ENCODE peak calls at places on chromosome 12, in four cellular contexts. U is SK-N-SH, S is HepG2, C is K562. P is an unnamed sample.

GRCh38 chr12:105228494-105228893 is 7.5 kb downstream of the APPL2 start:
- DNase-seq in U (no peak), C (no peak), S (no peak), P (no peak)

GRCh38 chr12:28443337-28443736 is 253.1 kb downstream of the CCDC91 start:
- DNase-seq in C (no peak), S (no peak), U (no peak), P (no peak)

GRCh38 chr12:92147491-92147890 is 1.8 kb upstream of the BTG1 start:
- DNase-seq in U (no peak), S (no peak), C (peak; percentile 34), P (no peak)

GRCh38 chr12:52461693-52462092 is 9.7 kb upstream of the KRT6B start:
- DNase-seq in S (no peak), U (no peak), C (no peak), P (no peak)

GRCh38 chr12:120225200-120225558 is 24.3 kb upstream of the RPLP0 start:
- DNase-seq in C (peak; percentile 36), S (no peak), U (no peak), P (peak; percentile 62)

GRCh38 chr12:100539209-100539608 is 34.3 kb upstream of the GAS2L3 start:
- DNase-seq in U (no peak), S (no peak), C (peak; percentile 32), P (no peak)

GRCh38 chr12:9701380-9702154 is 31.3 kb downstream of the CLECL1 start:
- DNase-seq in C (no peak), U (no peak), S (no peak), P (no peak)

GRCh38 chr12:48631071-48631470 is 51.0 kb downstream of the KANSL2 start:
- DNase-seq in C (no peak), U (no peak), S (no peak), P (no peak)

GRCh38 chr12:40692617-40693502 is 621 bp downstream of the CNTN1 start:
- DNase-seq in S (no peak), U (peak; percentile 66), C (no peak), P (peak; percentile 33)

GRCh38 chr12:127025545-127025944 is 1241.4 kb upstream of the TMEM132C start:
- DNase-seq in C (peak; percentile 11), U (no peak), S (no peak), P (no peak)

DNA sequence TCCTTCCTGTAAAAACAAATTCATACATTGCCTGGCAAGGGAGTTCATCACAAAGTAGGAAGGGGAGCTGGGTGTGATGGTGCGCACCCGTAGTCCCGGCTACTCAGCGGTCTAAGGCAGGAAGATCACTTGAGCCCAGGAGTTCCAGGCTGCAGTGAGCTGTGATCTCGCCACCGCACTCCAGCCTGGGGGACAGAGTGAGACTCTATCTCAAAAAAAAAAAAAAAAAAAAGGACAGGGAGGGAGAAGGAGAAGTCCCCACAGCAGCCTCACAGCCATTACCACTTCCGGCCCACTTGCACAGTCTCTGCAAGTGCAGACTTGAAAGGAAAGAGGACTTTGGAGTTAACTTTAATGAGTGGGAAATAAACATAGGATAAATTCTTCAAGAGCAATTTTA is 121.0 kb downstream of the FBXL14 start:
- DNase-seq in S (no peak), C (no peak), U (no peak), P (no peak)
- TF ChIP-seq FOXM1 in S (no peak), C (no peak), U (no peak), P (no peak)

DNA sequence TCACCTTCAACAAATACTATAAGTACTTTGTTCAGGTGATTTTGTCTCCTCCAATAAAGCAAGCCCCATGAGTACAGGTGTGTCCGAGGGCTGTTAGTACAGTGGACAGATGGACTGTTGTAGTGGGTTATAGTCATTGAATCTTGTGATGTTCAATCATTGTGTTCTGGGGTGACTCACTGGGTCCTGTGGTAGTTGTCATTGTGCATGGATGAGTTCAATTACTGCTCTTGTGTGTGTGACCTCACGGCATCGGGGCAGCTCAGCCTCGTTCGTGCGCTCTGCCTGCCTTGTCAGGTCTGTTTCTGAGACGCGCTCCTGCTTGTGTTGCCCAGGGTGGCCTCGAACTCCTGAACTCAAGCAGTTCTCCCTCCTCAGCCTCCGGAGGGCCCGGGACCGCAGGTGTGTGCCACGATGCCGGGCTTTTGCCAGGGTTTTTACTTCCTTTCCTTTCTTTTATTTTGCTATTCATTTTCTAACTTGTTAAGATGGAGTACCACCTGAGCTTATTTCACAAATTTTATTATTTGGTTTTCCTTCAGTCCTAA is 72.2 kb downstream of the DDX51 start:
- DNase-seq in C (no peak), U (no peak), S (no peak), P (no peak)
- TF ChIP-seq FOXM1 in C (no peak), U (no peak), S (no peak), P (no peak)

DNA sequence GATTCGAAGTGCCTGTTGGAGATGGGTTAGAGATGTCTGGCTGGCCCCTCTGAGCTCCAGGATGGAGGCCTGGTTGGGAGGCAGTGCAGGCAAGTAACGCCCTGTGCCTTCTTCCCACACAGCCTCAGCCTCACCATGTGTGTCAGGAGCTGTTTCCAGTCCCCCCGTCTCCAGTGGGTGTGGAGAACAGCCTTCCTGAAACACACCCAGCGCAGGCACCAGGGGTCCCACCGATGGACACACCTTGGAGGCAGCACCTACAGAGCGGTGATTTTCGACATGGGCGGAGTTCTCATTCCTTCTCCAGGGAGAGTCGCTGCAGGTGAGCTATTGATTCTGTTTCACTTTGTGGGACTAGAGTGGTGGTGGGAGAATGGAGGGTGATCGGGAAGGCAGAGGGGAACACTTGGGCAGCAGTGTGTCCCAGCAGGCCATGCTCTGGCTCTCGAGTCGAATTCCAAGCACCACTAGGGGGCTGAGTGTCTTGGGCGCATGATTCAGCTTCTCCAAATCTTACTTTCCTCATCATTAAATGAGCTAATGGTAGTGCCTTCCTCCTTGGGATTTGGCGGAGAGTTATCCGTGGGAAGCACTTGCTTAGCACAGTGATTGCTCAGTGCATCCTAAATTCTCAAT is 6.8 kb downstream of the ACAD10 start:
- DNase-seq in S (no peak), C (peak; percentile 60), U (no peak), P (peak; percentile 52)
- TF ChIP-seq FOXM1 in S (no peak), C (no peak), U (no peak), P (no peak)

GRCh38 chr12:81757731-81758325 is 1.3 kb downstream of the PPFIA2 start:
- DNase-seq in U (peak; percentile 3), C (no peak), S (no peak), P (no peak)

GRCh38 chr12:81759215-81759991 is at the start of gene PPFIA2:
- DNase-seq in U (peak; percentile 60), S (no peak), C (no peak), P (peak; percentile 38)

DNA sequence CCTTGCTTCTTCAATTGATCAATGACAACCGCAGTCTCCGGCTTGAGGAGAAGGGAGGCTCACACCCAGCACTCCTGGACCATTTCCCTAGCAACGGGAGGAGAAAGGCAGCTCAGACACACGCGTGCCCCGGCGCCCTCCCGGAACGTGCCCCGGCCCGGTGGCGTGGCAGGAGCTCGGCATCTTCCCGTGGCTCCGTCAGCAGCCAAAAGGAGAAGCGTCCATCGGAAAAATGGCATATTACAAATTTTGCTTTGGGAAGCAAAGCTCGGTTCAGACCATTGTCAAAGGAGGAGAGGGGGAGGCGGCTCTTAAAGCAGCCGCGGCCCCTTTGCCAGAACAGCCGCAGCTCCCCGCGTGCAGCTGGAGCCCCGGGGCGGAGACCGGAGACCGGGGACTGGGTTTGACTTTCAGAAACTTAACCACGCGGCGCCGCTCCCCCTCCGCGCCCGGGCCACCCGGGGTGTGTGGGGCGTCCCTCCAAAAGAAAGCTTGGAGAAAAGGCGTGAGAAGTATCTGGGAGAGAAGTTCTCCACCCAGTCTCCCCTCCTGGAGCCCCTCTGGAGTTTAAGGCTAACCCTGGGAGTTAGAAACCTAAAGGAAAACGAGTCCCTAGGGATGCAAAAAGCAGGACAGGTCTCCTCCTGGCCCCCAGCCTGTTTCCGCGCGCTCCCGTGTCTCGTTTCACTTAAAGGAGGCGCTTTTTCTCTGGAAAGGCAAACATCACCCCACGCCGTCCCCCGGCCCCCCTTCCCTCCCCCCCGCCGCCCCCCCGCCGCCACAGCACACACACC is 532 bp downstream of the PPFIA2 start:
- DNase-seq in U (peak; percentile 75), S (no peak), C (no peak), P (peak; percentile 40)
- TF ChIP-seq FOXM1 in U (no peak), S (no peak), C (no peak), P (no peak)

GRCh38 chr12:27424631-27425230 is 21.8 kb upstream of the SMCO2 start:
- DNase-seq in S (peak; percentile 45), C (peak; percentile 24), U (peak; percentile 19), P (peak; percentile 35)
- TF ChIP-seq FOXM1 in S (no peak), C (no peak), U (no peak), P (no peak)

GRCh38 chr12:12331896-12332295 is 18.1 kb downstream of the MANSC1 start:
- DNase-seq in U (no peak), C (no peak), S (no peak), P (no peak)

GRCh38 chr12:12323606-12324005 is 26.4 kb downstream of the MANSC1 start:
- DNase-seq in C (no peak), U (no peak), S (no peak), P (no peak)

GRCh38 chr12:12326262-12326661 is 23.8 kb downstream of the MANSC1 start:
- DNase-seq in U (no peak), C (no peak), S (no peak), P (no peak)

GRCh38 chr12:12331244-12331771 is 18.7 kb downstream of the MANSC1 start:
- DNase-seq in C (no peak), S (no peak), U (no peak), P (no peak)

GRCh38 chr12:12327802-12328201 is 22.2 kb downstream of the MANSC1 start:
- DNase-seq in U (peak; percentile 64), C (peak; percentile 72), S (peak; percentile 65), P (peak; percentile 42)
- TF ChIP-seq FOXM1 in U (no peak), C (no peak), S (no peak), P (no peak)

DNA sequence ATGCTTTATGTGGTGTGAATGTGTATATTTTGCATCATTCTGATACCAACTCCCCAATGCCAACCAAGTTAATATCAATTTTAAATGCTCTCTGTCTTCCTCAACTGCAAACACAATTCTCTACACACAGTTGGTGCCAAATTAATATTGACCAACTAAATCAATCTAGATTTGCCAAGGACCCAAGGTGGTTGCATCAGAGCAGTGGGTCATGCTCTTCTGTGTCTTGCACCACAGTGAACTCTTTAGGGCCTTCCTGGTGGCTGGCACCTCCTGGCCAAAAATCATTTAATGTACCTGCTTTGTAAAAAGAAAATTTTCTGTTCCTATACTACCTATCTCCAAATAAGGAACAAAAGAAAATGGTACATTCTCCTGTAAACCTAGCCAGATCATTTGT is 14.1 kb downstream of the COQ10A start:
- DNase-seq in S (no peak), C (no peak), U (no peak), P (no peak)
- TF ChIP-seq FOXM1 in S (no peak), C (no peak), U (no peak), P (no peak)

DNA sequence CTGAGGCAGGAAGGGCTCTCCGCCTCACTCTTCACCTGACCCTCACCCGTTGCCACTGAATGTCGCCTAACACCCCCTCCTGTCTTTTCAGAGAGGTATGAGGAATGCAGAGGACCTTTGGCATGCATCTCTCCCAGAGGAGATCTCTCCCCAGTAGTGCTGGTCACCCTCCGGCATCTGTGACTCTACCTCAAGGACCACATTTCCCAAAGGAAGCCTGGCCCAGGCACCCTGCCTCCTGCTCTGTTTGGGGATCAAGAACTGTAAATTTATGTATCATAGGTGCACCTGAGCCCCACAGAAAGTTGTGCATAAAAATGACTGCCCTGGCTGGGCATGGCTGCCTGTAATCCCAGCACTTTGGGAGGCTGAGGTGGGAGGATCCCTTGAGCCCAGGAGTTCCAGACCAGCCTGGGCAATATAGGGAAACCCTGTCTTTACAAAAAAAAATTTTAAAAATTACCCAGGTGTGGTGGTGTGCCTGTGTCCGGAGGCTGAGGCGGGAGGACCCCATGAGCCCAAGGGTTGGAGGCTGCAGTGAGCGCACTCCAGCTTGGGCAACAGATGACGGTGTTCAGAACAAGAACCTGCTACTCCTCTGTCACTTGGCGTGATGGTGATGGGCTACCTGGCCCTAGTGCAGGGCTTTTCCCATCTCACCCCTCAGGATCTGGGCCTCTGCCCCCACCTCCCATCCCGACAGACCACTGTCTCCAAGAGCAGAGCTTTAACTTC is 13.7 kb downstream of the TNFRSF1A start:
- DNase-seq in U (no peak), C (no peak), S (no peak), P (no peak)
- TF ChIP-seq FOXM1 in U (no peak), C (no peak), S (no peak), P (no peak)

P was measured in HEK293T.